ENCODE peak calls at places on chromosomes 16 and 17, in seven cellular contexts. I is heart right ventricle, Z is GM12878, C is right cardiac atrium, L is left lung, R is IMR-90, K is pancreas. U is an unnamed sample.

GRCh38 chr16:27199747-27200146 is 3.6 kb upstream of the KDM8 start:
- ATAC-seq in I (no peak), K (no peak), C (no peak), R (no peak), L (no peak), Z (peak), U (no peak)

GRCh38 chr17:3766783-3767182 is 34.2 kb downstream of the ITGAE start:
- ATAC-seq in C (no peak), R (no peak), L (no peak), Z (no peak), K (no peak), I (no peak), U (no peak)

GRCh38 chr17:17028059-17028877 is 14.0 kb upstream of the MPRIP start:
- ATAC-seq in C (peak), I (no peak), Z (peak), L (peak), R (peak), K (peak), U (peak)

GRCh38 chr16:56683424-56684162 is 1.3 kb downstream of the MT1X start:
- ATAC-seq in K (no peak), R (no peak), I (no peak), C (no peak), L (no peak), Z (no peak), U (no peak)

GRCh38 chr16:21704733-21705132 is 41.0 kb downstream of the OTOA start:
- ATAC-seq in R (no peak), I (no peak), L (no peak), C (no peak), K (no peak), Z (no peak), U (no peak)

GRCh38 chr17:48577946-48578615 is at the start of gene HOXB4:
- ATAC-seq in L (peak), R (peak), Z (peak), I (peak), K (no peak), C (peak), U (peak)

GRCh38 chr16:12649356-12649755 is 154.3 kb downstream of the CPPED1 start:
- ATAC-seq in C (no peak), I (no peak), R (no peak), L (no peak), Z (no peak), K (no peak), U (no peak)

GRCh38 chr17:72926171-72926570 is 166.3 kb downstream of the SLC39A11 start:
- ATAC-seq in C (no peak), L (no peak), I (no peak), K (no peak), Z (no peak), R (no peak), U (no peak)

GRCh38 chr17:7943291-7943690 is 11.3 kb downstream of the CNTROB start:
- ATAC-seq in I (no peak), L (no peak), R (no peak), Z (no peak), K (no peak), C (no peak), U (no peak)

GRCh38 chr17:13735444-13735843 is 133.7 kb upstream of the HS3ST3A1 start:
- ATAC-seq in R (no peak), K (no peak), I (no peak), C (no peak), L (no peak), Z (no peak), U (no peak)

GRCh38 chr16:3599121-3599520 is 12.3 kb downstream of the SLX4 start:
- ATAC-seq in L (no peak), I (no peak), R (no peak), Z (no peak), K (no peak), C (no peak), U (no peak)

GRCh38 chr16:86362155-86362849 is 148.0 kb upstream of the FOXF1 start:
- ATAC-seq in Z (no peak), I (no peak), K (no peak), R (no peak), L (no peak), C (no peak), U (no peak)

GRCh38 chr17:35531170-35531569 is 6.3 kb downstream of the SLFN12L start:
- ATAC-seq in R (no peak), L (no peak), K (no peak), I (no peak), C (no peak), Z (no peak), U (no peak)

GRCh38 chr16:90011196-90011819 is 7.9 kb downstream of the DBNDD1 start:
- ATAC-seq in C (no peak), K (no peak), R (no peak), Z (no peak), I (no peak), L (no peak), U (no peak)

GRCh38 chr16:90010676-90011075 is 8.6 kb downstream of the DBNDD1 start:
- ATAC-seq in I (no peak), R (no peak), Z (no peak), C (no peak), L (no peak), K (no peak), U (no peak)

GRCh38 chr16:90008708-90009145 is 10.5 kb downstream of the DBNDD1 start:
- ATAC-seq in K (no peak), R (no peak), I (no peak), L (no peak), C (no peak), Z (peak), U (no peak)

GRCh38 chr16:90007015-90007414 is 12.2 kb downstream of the DBNDD1 start:
- ATAC-seq in Z (no peak), R (no peak), L (no peak), I (no peak), C (no peak), K (no peak), U (no peak)

DNA sequence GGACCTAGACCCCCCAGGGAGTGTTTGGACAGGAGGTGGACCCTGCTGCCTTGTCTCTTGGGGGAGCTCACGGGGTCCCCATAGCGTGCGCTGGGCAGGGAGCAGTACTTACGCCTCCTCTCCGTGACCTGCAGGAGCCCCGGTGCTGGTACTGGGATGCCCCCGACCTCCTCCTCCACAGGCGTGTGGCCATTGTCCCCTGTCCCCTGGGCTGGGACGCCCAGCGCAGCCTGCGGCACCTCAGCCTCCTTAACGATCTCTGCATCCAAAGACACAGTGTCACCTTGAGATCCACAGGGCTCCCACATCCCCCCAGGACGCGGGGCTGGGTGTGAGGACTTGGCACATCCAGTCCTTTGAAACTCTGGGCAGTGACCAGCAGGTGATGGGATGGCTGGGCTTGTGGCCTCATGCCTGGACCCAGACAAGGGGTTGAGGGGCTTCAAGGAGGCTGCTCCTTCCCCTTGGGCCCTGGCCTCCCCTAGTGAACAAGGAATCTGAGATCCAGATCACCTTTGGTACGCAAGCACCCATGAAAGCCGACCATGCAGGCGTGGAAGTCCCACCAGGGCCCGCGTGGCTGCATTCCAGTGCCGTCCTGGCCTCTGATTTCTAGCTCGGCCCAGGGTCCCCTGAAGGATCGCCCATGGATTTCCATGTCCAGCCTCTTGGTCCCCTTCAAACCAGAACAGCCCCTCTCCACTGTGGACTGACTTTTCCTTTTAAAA is 9.9 kb downstream of the DBNDD1 start:
- ATAC-seq in K (no peak), L (no peak), Z (no peak), I (no peak), C (no peak), R (no peak), U (no peak)
- H3K27ac ChIP-seq in K (no peak), L (no peak), Z (no peak), I (no peak), C (no peak), R (no peak), U (no peak)

DNA sequence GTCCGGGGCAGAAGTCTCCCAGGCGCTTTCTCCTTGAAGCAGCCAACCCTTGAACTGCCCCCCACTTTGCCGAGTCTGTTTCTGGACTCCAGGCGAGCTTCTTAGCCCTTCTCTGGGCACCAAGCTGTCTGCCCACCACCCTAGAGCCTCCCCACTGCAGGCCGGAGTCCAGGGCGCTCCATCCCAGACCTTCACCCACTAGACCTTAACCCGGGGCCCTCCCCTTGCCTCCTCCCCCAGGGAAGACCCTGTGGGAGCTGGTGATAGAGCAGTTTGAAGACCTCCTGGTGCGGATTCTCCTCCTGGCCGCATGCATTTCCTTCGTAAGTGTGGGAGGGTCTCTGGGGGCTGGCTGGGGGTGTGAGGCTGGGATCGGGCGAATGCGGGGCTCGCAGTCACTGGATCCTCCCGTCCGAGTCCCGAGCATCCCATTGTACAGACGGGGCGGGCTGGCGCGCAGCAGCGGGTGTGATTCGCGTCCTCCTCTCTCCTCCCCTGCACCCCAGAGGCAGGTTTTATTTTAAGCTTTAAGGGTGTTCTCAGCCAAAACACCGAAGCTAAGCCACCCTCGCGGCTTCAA is 1.1 kb downstream of the ATP2A1 start:
- ATAC-seq in Z (peak), K (peak), L (peak), R (peak), I (peak), C (peak), U (peak)
- H3K27ac ChIP-seq in Z (peak), K (no peak), L (no peak), R (peak), I (no peak), C (no peak), U (peak)

DNA sequence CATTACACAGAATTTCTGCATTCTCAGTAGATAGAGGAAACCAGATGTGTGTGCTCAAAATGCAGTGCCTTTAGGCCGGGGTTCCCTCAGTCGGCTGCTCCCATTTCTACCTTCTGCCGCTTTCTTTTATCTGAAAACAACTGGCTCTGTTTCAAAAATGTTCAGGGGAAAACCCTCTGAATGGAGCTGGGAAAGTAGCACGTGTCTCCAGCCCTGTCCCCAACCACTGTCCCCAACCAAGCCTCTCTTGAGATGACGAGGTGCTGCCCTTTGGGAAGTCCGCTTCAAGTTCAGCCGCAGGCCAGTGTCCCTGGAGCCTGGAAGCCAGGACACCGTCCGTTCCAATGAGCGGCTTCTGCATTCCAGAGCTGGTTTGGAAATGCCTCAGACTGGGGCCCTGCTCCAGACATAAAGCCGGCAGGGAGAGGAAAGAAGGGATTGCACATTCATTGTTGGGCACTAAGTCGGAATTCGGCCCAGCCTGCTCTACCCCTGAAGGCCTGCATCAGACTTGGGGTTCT is 111.2 kb downstream of the BANP start:
- ATAC-seq in C (peak), Z (no peak), K (peak), L (peak), I (peak), R (peak), U (peak)
- H3K27ac ChIP-seq in C (peak), Z (no peak), K (no peak), L (no peak), I (peak), R (peak), U (peak)

DNA sequence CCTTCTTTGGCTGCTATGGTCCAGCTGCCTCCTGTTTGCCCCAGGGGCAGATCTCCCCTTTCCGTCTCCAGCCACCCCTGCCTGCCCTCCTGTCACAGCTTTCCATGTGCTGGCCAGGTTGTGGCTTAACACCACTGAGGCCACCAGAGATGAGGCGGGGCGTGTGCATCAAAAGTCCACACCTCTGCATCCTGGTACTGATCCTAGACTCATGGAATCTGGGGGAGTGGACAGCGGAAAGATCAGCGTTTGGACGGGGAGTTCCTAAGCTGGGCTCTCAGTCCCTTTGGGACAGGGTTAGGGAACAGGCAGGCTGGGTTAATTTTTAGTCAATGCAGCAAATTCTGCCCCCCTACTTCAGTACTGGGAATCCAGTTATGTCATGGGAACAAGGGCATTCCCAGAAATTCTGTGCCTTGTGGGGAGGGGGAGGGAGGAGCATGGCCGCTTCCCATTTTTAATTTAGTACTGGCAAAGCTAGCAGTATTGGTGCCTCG is 3.9 kb downstream of the IGFBP4 start:
- ATAC-seq in R (no peak), K (no peak), C (peak), Z (no peak), I (no peak), L (no peak), U (peak)
- H3K27ac ChIP-seq in R (peak), K (no peak), C (peak), Z (no peak), I (peak), L (peak), U (peak)

DNA sequence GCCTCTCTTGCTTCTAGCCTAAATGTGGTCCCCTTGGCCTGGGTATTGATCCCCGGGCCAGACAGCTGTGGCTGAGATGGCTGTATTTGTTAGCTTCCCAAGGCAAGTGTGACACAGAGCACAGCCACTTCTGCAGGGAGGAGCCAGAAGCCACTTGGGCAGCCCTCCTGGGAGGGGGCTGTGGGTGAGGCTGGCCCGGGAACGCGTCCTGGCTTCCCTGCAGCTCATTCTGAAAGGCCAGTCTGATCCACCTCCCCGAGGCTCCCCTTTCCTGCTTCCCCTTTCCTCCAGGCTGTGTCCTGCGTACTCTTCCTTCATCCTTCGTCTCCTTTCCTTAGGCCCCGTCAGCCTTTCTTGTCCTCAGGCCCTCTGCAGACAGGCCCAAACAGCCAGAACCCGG is 8.0 kb downstream of the SERPINF2 start:
- ATAC-seq in R (no peak), C (no peak), I (no peak), K (no peak), L (no peak), Z (no peak), U (no peak)
- H3K27ac ChIP-seq in R (no peak), C (no peak), I (no peak), K (no peak), L (peak), Z (no peak), U (no peak)

GRCh38 chr17:75603123-75603522 is 15.5 kb downstream of the MYO15B start:
- ATAC-seq in R (no peak), I (no peak), K (no peak), C (no peak), L (no peak), Z (no peak), U (no peak)
- H3K27ac ChIP-seq in R (no peak), I (no peak), K (no peak), C (no peak), L (no peak), Z (no peak), U (no peak)

GRCh38 chr17:49645654-49646053 is 32.2 kb downstream of the SPOP start:
- ATAC-seq in K (no peak), C (no peak), L (no peak), I (no peak), Z (no peak), R (no peak), U (no peak)
- H3K27ac ChIP-seq in K (no peak), C (no peak), L (peak), I (peak), Z (peak), R (peak), U (peak)